ENCODE peak calls at places on chromosomes 5 and 9, in four cellular contexts. One of them, this sample, is unnamed.
A peak's percentile ranks its signal among the peaks of the same experiment; 100 is the strongest.

GRCh38 chr5:139105621-139106071 is 92.5 kb downstream of the SIL1 start:
- DNase-seq in fibroblast of the aortic adventitia: no peak
- DNase-seq in NAMALWA: no peak
- DNase-seq in kidney: no peak
- DNase-seq in this sample: no peak

GRCh38 chr5:97131139-97131710 is 11.2 kb downstream of the LIX1 start:
- DNase-seq in fibroblast of the aortic adventitia: peak; percentile 57
- DNase-seq in kidney: no peak
- DNase-seq in NAMALWA: no peak
- DNase-seq in this sample: peak; percentile 39

GRCh38 chr9:83649080-83649479 is 26.1 kb downstream of the IDNK start:
- DNase-seq in fibroblast of the aortic adventitia: peak; percentile 48
- DNase-seq in kidney: no peak
- DNase-seq in NAMALWA: peak; percentile 73
- DNase-seq in this sample: peak; percentile 31

GRCh38 chr5:164153469-164154172 is 648.2 kb downstream of the MAT2B start:
- DNase-seq in kidney: no peak
- DNase-seq in NAMALWA: no peak
- DNase-seq in fibroblast of the aortic adventitia: peak; percentile 90
- DNase-seq in this sample: peak; percentile 58

GRCh38 chr5:175082866-175083590 is 358.6 kb downstream of the MSX2 start:
- DNase-seq in NAMALWA: no peak
- DNase-seq in kidney: no peak
- DNase-seq in fibroblast of the aortic adventitia: no peak
- DNase-seq in this sample: peak; percentile 49

GRCh38 chr5:141703133-141703561 is 21.1 kb upstream of the ARAP3 start:
- DNase-seq in fibroblast of the aortic adventitia: peak; percentile 37
- DNase-seq in kidney: no peak
- DNase-seq in NAMALWA: no peak
- DNase-seq in this sample: no peak

GRCh38 chr9:92968081-92968480 is 20.8 kb downstream of the FGD3 start:
- DNase-seq in kidney: no peak
- DNase-seq in NAMALWA: no peak
- DNase-seq in fibroblast of the aortic adventitia: no peak
- DNase-seq in this sample: no peak

GRCh38 chr5:82699737-82700136 is 377.5 kb downstream of the TMEM167A start:
- DNase-seq in fibroblast of the aortic adventitia: no peak
- DNase-seq in kidney: no peak
- DNase-seq in NAMALWA: no peak
- DNase-seq in this sample: no peak

GRCh38 chr5:168683247-168683926 is 104.2 kb upstream of the PANK3 start:
- DNase-seq in fibroblast of the aortic adventitia: peak; percentile 39
- DNase-seq in kidney: no peak
- DNase-seq in NAMALWA: no peak
- DNase-seq in this sample: no peak

GRCh38 chr5:107672212-107673105 is 1.7 kb upstream of the EFNA5 start:
- DNase-seq in NAMALWA: peak; percentile 57
- DNase-seq in fibroblast of the aortic adventitia: peak; percentile 86
- DNase-seq in kidney: peak; percentile 93
- DNase-seq in this sample: peak; percentile 98

GRCh38 chr5:56543431-56544385 is 271.6 kb upstream of the MAP3K1 start:
- DNase-seq in kidney: no peak
- DNase-seq in NAMALWA: no peak
- DNase-seq in fibroblast of the aortic adventitia: no peak
- DNase-seq in this sample: peak; percentile 71

GRCh38 chr9:76613980-76614379 is 150.3 kb upstream of the PCA3 start:
- DNase-seq in NAMALWA: no peak
- DNase-seq in kidney: no peak
- DNase-seq in fibroblast of the aortic adventitia: no peak
- DNase-seq in this sample: no peak

GRCh38 chr9:17669206-17669605 is 90.3 kb downstream of the SH3GL2 start:
- DNase-seq in NAMALWA: no peak
- DNase-seq in fibroblast of the aortic adventitia: no peak
- DNase-seq in kidney: no peak
- DNase-seq in this sample: no peak

GRCh38 chr9:72012642-72013041 is 47.8 kb downstream of the C9orf57 start:
- DNase-seq in NAMALWA: no peak
- DNase-seq in kidney: no peak
- DNase-seq in fibroblast of the aortic adventitia: peak; percentile 11
- DNase-seq in this sample: no peak

GRCh38 chr9:113602126-113603119 is 138.9 kb downstream of the RGS3 start:
- DNase-seq in fibroblast of the aortic adventitia: peak; percentile 73
- DNase-seq in kidney: peak; percentile 95
- DNase-seq in NAMALWA: peak; percentile 92
- DNase-seq in this sample: peak; percentile 72

GRCh38 chr9:127187231-127187956 is 65.0 kb upstream of the ANGPTL2 start:
- DNase-seq in NAMALWA: no peak
- DNase-seq in kidney: peak; percentile 76
- DNase-seq in fibroblast of the aortic adventitia: peak; percentile 99
- DNase-seq in this sample: peak; percentile 96

GRCh38 chr5:111072949-111073682 is 1.6 kb downstream of the TSLP start:
- DNase-seq in fibroblast of the aortic adventitia: peak; percentile 44
- DNase-seq in kidney: peak; percentile 85
- DNase-seq in NAMALWA: peak; percentile 20
- DNase-seq in this sample: peak; percentile 29

GRCh38 chr5:141040093-141040762 is 10.9 kb upstream of the PCDHB1 start:
- DNase-seq in kidney: peak; percentile 79
- DNase-seq in NAMALWA: no peak
- DNase-seq in fibroblast of the aortic adventitia: no peak
- DNase-seq in this sample: no peak

GRCh38 chr9:135037521-135038250 is 49.8 kb upstream of the OLFM1 start:
- DNase-seq in fibroblast of the aortic adventitia: no peak
- DNase-seq in kidney: no peak
- DNase-seq in NAMALWA: no peak
- DNase-seq in this sample: no peak

GRCh38 chr5:74851026-74851425 is 15.2 kb downstream of the FAM169A start:
- DNase-seq in NAMALWA: no peak
- DNase-seq in fibroblast of the aortic adventitia: no peak
- DNase-seq in kidney: no peak
- DNase-seq in this sample: no peak

GRCh38 chr9:133125706-133126696 is 5.0 kb upstream of the RALGDS start:
- DNase-seq in NAMALWA: peak; percentile 58
- DNase-seq in fibroblast of the aortic adventitia: peak; percentile 52
- DNase-seq in kidney: peak; percentile 82
- DNase-seq in this sample: peak; percentile 53

GRCh38 chr5:149679876-149680809 is 50.0 kb upstream of the PPARGC1B start:
- DNase-seq in kidney: no peak
- DNase-seq in fibroblast of the aortic adventitia: no peak
- DNase-seq in NAMALWA: no peak
- DNase-seq in this sample: no peak

GRCh38 chr5:60945760-60946253 is 802 bp downstream of the NDUFAF2 start:
- DNase-seq in kidney: peak; percentile 71
- DNase-seq in fibroblast of the aortic adventitia: peak; percentile 59
- DNase-seq in NAMALWA: no peak
- DNase-seq in this sample: peak; percentile 66